ENCODE peak calls at places on chromosomes 11 and 22, in seven cellular contexts. N is type B pancreatic cell, Y is M059J, I is mucosa of gallbladder, H is lung microvascular endothelial cell, D is fibroblast of mammary gland, W is anterior cingulate cortex. T is an unnamed sample.

GRCh38 chr11:70811915-70812314 is 413.6 kb downstream of the CTTN start:
- DNase-seq in N (no peak), Y (no peak), I (no peak), H (no peak), D (no peak), W (no peak), T (no peak)

GRCh38 chr11:94871491-94872185 is 101.7 kb downstream of the CWC15 start:
- DNase-seq in N (no peak), Y (no peak), I (no peak), H (no peak), D (no peak), W (no peak), T (no peak)

GRCh38 chr11:79052539-79052938 is 388.3 kb downstream of the TENM4 start:
- DNase-seq in N (no peak), Y (no peak), I (no peak), H (peak), D (no peak), W (no peak), T (no peak)

GRCh38 chr11:13169709-13170108 is 107.9 kb upstream of the BMAL1 start:
- DNase-seq in N (no peak), Y (peak), I (no peak), H (peak), D (peak), W (no peak), T (peak)

GRCh38 chr22:22687638-22688500 is 43.5 kb downstream of the GGTLC2 start:
- DNase-seq in N (no peak), Y (peak), I (peak), H (peak), D (peak), W (no peak), T (peak)

GRCh38 chr11:120966840-120967239 is 57.1 kb upstream of the TBCEL start:
- DNase-seq in N (no peak), Y (no peak), I (no peak), H (no peak), D (no peak), W (no peak), T (no peak)

GRCh38 chr11:108512706-108513105 is 14.5 kb upstream of the POGLUT3 start:
- DNase-seq in N (no peak), Y (no peak), I (no peak), H (no peak), D (no peak), W (no peak), T (no peak)

GRCh38 chr22:50737728-50738648 is at the start of gene ACR:
- DNase-seq in N (peak), Y (no peak), I (peak), H (no peak), D (no peak), W (no peak), T (no peak)

GRCh38 chr22:49614966-49615965 is 212.4 kb downstream of the BRD1 start:
- DNase-seq in N (no peak), Y (no peak), I (no peak), H (no peak), D (no peak), W (no peak), T (no peak)

GRCh38 chr22:39148727-39149535 is 3.5 kb downstream of the CBX7 start:
- DNase-seq in N (no peak), Y (no peak), I (no peak), H (peak), D (no peak), W (no peak), T (no peak)

GRCh38 chr22:44133901-44134511 is 46.7 kb upstream of the PARVG start:
- DNase-seq in N (no peak), Y (peak), I (peak), H (peak), D (no peak), W (no peak), T (no peak)

GRCh38 chr22:27992294-27993165 is 73.5 kb upstream of the PITPNB start:
- DNase-seq in N (no peak), Y (no peak), I (no peak), H (no peak), D (no peak), W (no peak), T (no peak)

GRCh38 chr22:23216331-23217170 is 36.2 kb downstream of the BCR start:
- DNase-seq in N (no peak), Y (peak), I (no peak), H (no peak), D (no peak), W (no peak), T (no peak)

GRCh38 chr11:65427691-65428577 is 5.3 kb downstream of the NEAT1 start:
- DNase-seq in N (peak), Y (peak), I (no peak), H (peak), D (peak), W (no peak), T (peak)

GRCh38 chr11:128342511-128343133 is 244.7 kb downstream of the ETS1 start:
- DNase-seq in N (no peak), Y (peak), I (peak), H (peak), D (peak), W (no peak), T (peak)

GRCh38 chr11:30863177-30863576 is 277.0 kb upstream of the MPPED2 start:
- DNase-seq in N (no peak), Y (no peak), I (no peak), H (no peak), D (no peak), W (no peak), T (no peak)

GRCh38 chr11:129935723-129936122 is 40.3 kb upstream of the NFRKB start:
- DNase-seq in N (no peak), Y (no peak), I (no peak), H (no peak), D (no peak), W (no peak), T (no peak)

GRCh38 chr11:93740031-93740801 is 1.1 kb downstream of the TAF1D start:
- DNase-seq in N (no peak), Y (peak), I (no peak), H (peak), D (peak), W (no peak), T (peak)

GRCh38 chr22:48488611-48489456 is 1338.8 kb downstream of the BRD1 start:
- DNase-seq in N (peak), Y (no peak), I (no peak), H (no peak), D (no peak), W (no peak), T (no peak)

GRCh38 chr11:20089796-20090653 is 70.2 kb downstream of the DBX1 start:
- DNase-seq in N (no peak), Y (no peak), I (no peak), H (peak), D (no peak), W (no peak), T (no peak)

GRCh38 chr11:35170503-35170902 is 31.5 kb downstream of the CD44 start:
- DNase-seq in N (no peak), Y (peak), I (no peak), H (no peak), D (peak), W (no peak), T (no peak)

GRCh38 chr11:100442017-100442416 is 245.1 kb upstream of the ARHGAP42 start:
- DNase-seq in N (no peak), Y (no peak), I (no peak), H (no peak), D (no peak), W (no peak), T (no peak)

GRCh38 chr11:69444381-69445130 is 36.9 kb upstream of the LINC01488 start:
- DNase-seq in N (no peak), Y (peak), I (peak), H (peak), D (peak), W (no peak), T (peak)

GRCh38 chr11:120339394-120339890 is 3.2 kb downstream of the ARHGEF12 start:
- DNase-seq in N (no peak), Y (peak), I (peak), H (peak), D (peak), W (no peak), T (peak)

GRCh38 chr11:68598816-68599653 is 85.3 kb upstream of the GAL start:
- DNase-seq in N (no peak), Y (peak), I (no peak), H (no peak), D (peak), W (no peak), T (no peak)

GRCh38 chr22:26606611-26607010 is 11.2 kb downstream of the CRYBB1 start:
- DNase-seq in N (no peak), Y (peak), I (no peak), H (peak), D (peak), W (no peak), T (peak)

GRCh38 chr11:72833792-72834501 is 19.7 kb downstream of the ATG16L2 start:
- DNase-seq in N (no peak), Y (no peak), I (no peak), H (no peak), D (no peak), W (no peak), T (no peak)

GRCh38 chr11:96061730-96062524 is 138.0 kb upstream of the MTMR2 start:
- DNase-seq in N (no peak), Y (peak), I (no peak), H (peak), D (peak), W (no peak), T (peak)

GRCh38 chr22:33919591-33920501 is at the start of gene LARGE1:
- DNase-seq in N (peak), Y (peak), I (no peak), H (peak), D (no peak), W (no peak), T (peak)

GRCh38 chr11:97764605-97765004 is 1256.1 kb upstream of the CNTN5 start:
- DNase-seq in N (no peak), Y (no peak), I (no peak), H (no peak), D (no peak), W (no peak), T (no peak)

GRCh38 chr22:30843245-30843644 is 125.3 kb downstream of the MORC2 start:
- DNase-seq in N (peak), Y (peak), I (no peak), H (peak), D (peak), W (no peak), T (no peak)

GRCh38 chr11:95920460-95921105 is 3.3 kb downstream of the MTMR2 start:
- DNase-seq in N (no peak), Y (no peak), I (no peak), H (peak), D (peak), W (no peak), T (no peak)

GRCh38 chr11:76268498-76268897 is 62.2 kb upstream of the WNT11 start:
- DNase-seq in N (no peak), Y (no peak), I (no peak), H (no peak), D (no peak), W (no peak), T (no peak)

GRCh38 chr22:44678980-44679647 is 22.9 kb upstream of the PRR5 start:
- DNase-seq in N (no peak), Y (no peak), I (no peak), H (no peak), D (no peak), W (no peak), T (no peak)

T was measured in mammary epithelial cell.